ENCODE peak calls at places on chromosome 3, in six cellular contexts. H, N, V, D, W and T are unnamed samples.

GRCh38 chr3:4849739-4850138 is 129.5 kb upstream of the BHLHE40 start:
- DNase-seq in H (no peak), W (no peak), D (no peak), N (no peak), V (peak; percentile 27), T (no peak)

GRCh38 chr3:46908294-46908985 is 30.9 kb downstream of the PTH1R start:
- DNase-seq in V (no peak), N (no peak), D (peak; percentile 63), H (no peak), W (no peak), T (no peak)

GRCh38 chr3:17846466-17846865 is 104.0 kb upstream of the TBC1D5 start:
- DNase-seq in W (no peak), H (no peak), D (no peak), N (no peak), V (no peak), T (no peak)

GRCh38 chr3:171654809-171655208 is 155.5 kb downstream of the PLD1 start:
- DNase-seq in W (no peak), D (peak; percentile 61), H (peak; percentile 37), V (peak; percentile 69), N (peak; percentile 74), T (peak; percentile 83)

GRCh38 chr3:73473578-73474448 is 150.9 kb downstream of the PDZRN3 start:
- DNase-seq in H (no peak), D (no peak), N (no peak), V (no peak), W (no peak), T (no peak)

GRCh38 chr3:165195226-165195625 is 958 bp downstream of the SLITRK3 start:
- DNase-seq in V (no peak), D (no peak), H (no peak), N (no peak), W (no peak), T (no peak)

GRCh38 chr3:185935465-185936263 is 2.1 kb downstream of the TRA2B start:
- DNase-seq in N (no peak), H (no peak), W (no peak), D (no peak), V (no peak), T (no peak)

GRCh38 chr3:108178676-108179075 is 43.5 kb downstream of the IFT57 start:
- DNase-seq in N (no peak), D (no peak), V (no peak), H (no peak), W (no peak), T (no peak)

GRCh38 chr3:111369953-111370352 is 172.0 kb upstream of the CD96 start:
- DNase-seq in H (no peak), N (no peak), V (peak; percentile 20), W (no peak), D (no peak), T (no peak)

GRCh38 chr3:58037141-58037910 is 29.1 kb downstream of the FLNB start:
- DNase-seq in W (no peak), V (no peak), D (no peak), H (no peak), N (no peak), T (no peak)